ENCODE peak calls at places on chromosomes 2 and 18, in four cellular contexts. One of them, this sample, is unnamed. For H3K4me1, the result is how much of the 10 kb centered on the place peaks cover.

GRCh38 chr2:64359892-64360657 is 93.9 kb upstream of the LGALSL start:
- DNase-seq in A549: peak
- DNase-seq in stomach: peak
- DNase-seq in transverse colon: peak
- DNase-seq in this sample: peak

GRCh38 chr18:2797951-2798350 is 48.9 kb upstream of the EMILIN2 start:
- DNase-seq in A549: no peak
- DNase-seq in stomach: no peak
- DNase-seq in transverse colon: no peak
- DNase-seq in this sample: no peak

GRCh38 chr2:158936978-158937377 is 31.5 kb upstream of the TANC1 start:
- DNase-seq in A549: no peak
- DNase-seq in stomach: no peak
- DNase-seq in transverse colon: no peak
- DNase-seq in this sample: no peak

GRCh38 chr2:150063432-150063889 is 424.0 kb downstream of the RND3 start:
- DNase-seq in A549: no peak
- DNase-seq in stomach: no peak
- DNase-seq in transverse colon: no peak
- DNase-seq in this sample: no peak

GRCh38 chr2:72128059-72128842 is 19.4 kb downstream of the CYP26B1 start:
- DNase-seq in A549: no peak
- DNase-seq in stomach: no peak
- DNase-seq in transverse colon: no peak
- DNase-seq in this sample: no peak

GRCh38 chr2:59034791-59035190 is 793.7 kb upstream of the FANCL start:
- DNase-seq in A549: no peak
- DNase-seq in stomach: no peak
- DNase-seq in transverse colon: no peak
- DNase-seq in this sample: no peak

GRCh38 chr2:27922842-27923241 is 32.3 kb downstream of the BABAM2 start:
- DNase-seq in A549: no peak
- DNase-seq in stomach: no peak
- DNase-seq in transverse colon: no peak
- DNase-seq in this sample: no peak

GRCh38 chr18:4453712-4454547 is 1.2 kb downstream of the DLGAP1 start:
- DNase-seq in A549: no peak
- DNase-seq in stomach: no peak
- DNase-seq in transverse colon: no peak
- DNase-seq in this sample: no peak

GRCh38 chr18:995641-996040 is 91.0 kb downstream of the ADCYAP1 start:
- DNase-seq in A549: no peak
- DNase-seq in stomach: no peak
- DNase-seq in transverse colon: no peak
- DNase-seq in this sample: no peak

GRCh38 chr2:142873850-142874287 is 3.6 kb upstream of the KYNU start:
- DNase-seq in A549: no peak
- DNase-seq in stomach: no peak
- DNase-seq in transverse colon: no peak
- DNase-seq in this sample: no peak

GRCh38 chr18:50696436-50696835 is 123.4 kb downstream of the MRO start:
- DNase-seq in A549: no peak
- DNase-seq in stomach: no peak
- DNase-seq in transverse colon: no peak
- DNase-seq in this sample: no peak

GRCh38 chr18:32549248-32549842 is 78.7 kb upstream of the GAREM1 start:
- DNase-seq in A549: peak
- DNase-seq in stomach: peak
- DNase-seq in transverse colon: peak
- DNase-seq in this sample: no peak

GRCh38 chr2:97999536-97999935 is 3.8 kb upstream of the TMEM131 start:
- DNase-seq in A549: no peak
- DNase-seq in stomach: no peak
- DNase-seq in transverse colon: no peak
- DNase-seq in this sample: no peak

GRCh38 chr2:129379411-129379810 is 600.1 kb upstream of the RAB6C start:
- DNase-seq in A549: no peak
- DNase-seq in stomach: no peak
- DNase-seq in transverse colon: no peak
- DNase-seq in this sample: no peak

GRCh38 chr2:120820263-120820884 is 84.7 kb downstream of the GLI2 start:
- DNase-seq in A549: no peak
- DNase-seq in stomach: no peak
- DNase-seq in transverse colon: peak
- DNase-seq in this sample: no peak

GRCh38 chr2:230326453-230327417 is at the start of gene SP140L:
- DNase-seq in A549: peak
- DNase-seq in stomach: peak
- DNase-seq in transverse colon: peak
- DNase-seq in this sample: peak

GRCh38 chr18:79575891-79576685 is 103.5 kb upstream of the CTDP1 start:
- DNase-seq in A549: no peak
- DNase-seq in stomach: peak
- DNase-seq in transverse colon: peak
- DNase-seq in this sample: no peak

GRCh38 chr2:231393149-231394131 is 2.1 kb upstream of the B3GNT7 start:
- DNase-seq in A549: no peak
- DNase-seq in stomach: no peak
- DNase-seq in transverse colon: no peak
- DNase-seq in this sample: no peak

GRCh38 chr2:49255325-49256023 is 101.2 kb upstream of the FSHR start:
- DNase-seq in A549: no peak
- DNase-seq in stomach: no peak
- DNase-seq in transverse colon: no peak
- DNase-seq in this sample: no peak

GRCh38 chr2:138846216-138846821 is 66.1 kb upstream of the NXPH2 start:
- DNase-seq in A549: peak
- DNase-seq in stomach: no peak
- DNase-seq in transverse colon: no peak
- DNase-seq in this sample: no peak

GRCh38 chr18:54679318-54680149 is 88.5 kb downstream of the DYNAP start:
- DNase-seq in A549: peak
- DNase-seq in stomach: no peak
- DNase-seq in transverse colon: no peak
- DNase-seq in this sample: peak

GRCh38 chr2:28463893-28464292 is 32.0 kb upstream of the PLB1 start:
- DNase-seq in A549: no peak
- DNase-seq in stomach: no peak
- DNase-seq in transverse colon: no peak
- DNase-seq in this sample: no peak

GRCh38 chr2:119293254-119293653 is 69.6 kb downstream of the STEAP3 start:
- DNase-seq in A549: no peak
- DNase-seq in stomach: no peak
- DNase-seq in transverse colon: no peak
- DNase-seq in this sample: no peak

GRCh38 chr2:182301093-182301492 is 125.7 kb downstream of the PDE1A start:
- DNase-seq in A549: no peak
- DNase-seq in stomach: no peak
- DNase-seq in transverse colon: no peak
- DNase-seq in this sample: no peak

GRCh38 chr2:68695971-68696370 is 38.6 kb upstream of the ARHGAP25 start:
- DNase-seq in A549: no peak
- DNase-seq in stomach: no peak
- DNase-seq in transverse colon: no peak
- DNase-seq in this sample: no peak

GRCh38 chr2:225122582-225123486 is 80.6 kb upstream of the DOCK10 start:
- DNase-seq in A549: no peak
- DNase-seq in stomach: no peak
- DNase-seq in transverse colon: no peak
- DNase-seq in this sample: peak

GRCh38 chr2:158191569-158191968 is 89.9 kb downstream of the UPP2 start:
- DNase-seq in A549: no peak
- DNase-seq in stomach: no peak
- DNase-seq in transverse colon: no peak
- DNase-seq in this sample: no peak

GRCh38 chr2:156399224-156399949 is 36.8 kb upstream of the GPD2 start:
- DNase-seq in A549: peak
- DNase-seq in stomach: peak
- DNase-seq in transverse colon: no peak
- DNase-seq in this sample: no peak

GRCh38 chr2:181978351-181979150 is 7.1 kb upstream of the PPP1R1C start:
- DNase-seq in A549: no peak
- DNase-seq in stomach: no peak
- DNase-seq in transverse colon: no peak
- DNase-seq in this sample: no peak

GRCh38 chr2:10272464-10272863 is 30.2 kb upstream of the HPCAL1 start:
- DNase-seq in A549: no peak
- DNase-seq in stomach: peak
- DNase-seq in transverse colon: peak
- DNase-seq in this sample: no peak

GRCh38 chr2:96267159-96267971 is 1.3 kb downstream of the CIAO1 start:
- DNase-seq in A549: peak
- DNase-seq in stomach: peak
- DNase-seq in transverse colon: peak
- DNase-seq in this sample: no peak

GRCh38 chr2:241202268-241202585 is 13.8 kb downstream of the ANO7 start:
- DNase-seq in A549: no peak
- DNase-seq in stomach: no peak
- DNase-seq in transverse colon: no peak
- DNase-seq in this sample: no peak

GRCh38 chr2:1675633-1676032 is 68.7 kb downstream of the PXDN start:
- DNase-seq in A549: peak
- DNase-seq in stomach: peak
- DNase-seq in transverse colon: peak
- DNase-seq in this sample: peak

GRCh38 chr2:26503238-26503880 is 25.4 kb upstream of the OTOF start:
- DNase-seq in A549: peak
- DNase-seq in stomach: peak
- DNase-seq in transverse colon: peak
- DNase-seq in this sample: peak

GRCh38 chr2:43226558-43226954 is at the start of gene ZFP36L2:
- DNase-seq in A549: peak
- DNase-seq in stomach: peak
- DNase-seq in transverse colon: peak
- DNase-seq in this sample: peak

GRCh38 chr2:238700122-238700457 is 147.8 kb upstream of the TWIST2 start:
- DNase-seq in A549: no peak
- DNase-seq in stomach: no peak
- DNase-seq in transverse colon: peak
- DNase-seq in this sample: no peak

GRCh38 chr2:70961648-70961994 is 16.8 kb upstream of the ANKRD53 start:
- DNase-seq in A549: no peak
- DNase-seq in stomach: no peak
- DNase-seq in transverse colon: no peak
- DNase-seq in this sample: no peak

GRCh38 chr2:7999683-8000476 is 682.0 kb upstream of the ID2 start:
- DNase-seq in A549: no peak
- DNase-seq in stomach: no peak
- DNase-seq in transverse colon: no peak
- DNase-seq in this sample: no peak
- H3K4me1 ChIP-seq in A549: under half
- H3K4me1 ChIP-seq in stomach: under half
- H3K4me1 ChIP-seq in transverse colon: under half
- H3K4me1 ChIP-seq in this sample: under half

GRCh38 chr2:127706215-127706990 is 5.1 kb downstream of the SFT2D3 start:
- DNase-seq in A549: no peak
- DNase-seq in stomach: no peak
- DNase-seq in transverse colon: no peak
- DNase-seq in this sample: no peak

GRCh38 chr2:127702395-127703009 is 1.2 kb downstream of the SFT2D3 start:
- DNase-seq in A549: no peak
- DNase-seq in stomach: no peak
- DNase-seq in transverse colon: no peak
- DNase-seq in this sample: no peak

GRCh38 chr2:127703282-127703681 is 2.0 kb downstream of the SFT2D3 start:
- DNase-seq in A549: no peak
- DNase-seq in stomach: no peak
- DNase-seq in transverse colon: no peak
- DNase-seq in this sample: no peak

GRCh38 chr2:127705281-127706065 is 4.2 kb downstream of the SFT2D3 start:
- DNase-seq in A549: no peak
- DNase-seq in stomach: no peak
- DNase-seq in transverse colon: no peak
- DNase-seq in this sample: no peak

GRCh38 chr2:127704641-127705243 is 3.4 kb downstream of the SFT2D3 start:
- DNase-seq in A549: no peak
- DNase-seq in stomach: no peak
- DNase-seq in transverse colon: no peak
- DNase-seq in this sample: no peak
- TF ChIP-seq EP300 in A549: no peak
- TF ChIP-seq EP300 in stomach: no peak
- TF ChIP-seq EP300 in transverse colon: no peak
- TF ChIP-seq EP300 in this sample: no peak

GRCh38 chr2:205701509-205701908 is 19.2 kb downstream of the NRP2 start:
- DNase-seq in A549: no peak
- DNase-seq in stomach: no peak
- DNase-seq in transverse colon: no peak
- DNase-seq in this sample: no peak

GRCh38 chr2:205700331-205701132 is 18.2 kb downstream of the NRP2 start:
- DNase-seq in A549: peak
- DNase-seq in stomach: no peak
- DNase-seq in transverse colon: peak
- DNase-seq in this sample: no peak

GRCh38 chr2:205698556-205699282 is 16.4 kb downstream of the NRP2 start:
- DNase-seq in A549: no peak
- DNase-seq in stomach: no peak
- DNase-seq in transverse colon: no peak
- DNase-seq in this sample: no peak

GRCh38 chr2:205702576-205702975 is 20.3 kb downstream of the NRP2 start:
- DNase-seq in A549: no peak
- DNase-seq in stomach: no peak
- DNase-seq in transverse colon: no peak
- DNase-seq in this sample: no peak

DNA sequence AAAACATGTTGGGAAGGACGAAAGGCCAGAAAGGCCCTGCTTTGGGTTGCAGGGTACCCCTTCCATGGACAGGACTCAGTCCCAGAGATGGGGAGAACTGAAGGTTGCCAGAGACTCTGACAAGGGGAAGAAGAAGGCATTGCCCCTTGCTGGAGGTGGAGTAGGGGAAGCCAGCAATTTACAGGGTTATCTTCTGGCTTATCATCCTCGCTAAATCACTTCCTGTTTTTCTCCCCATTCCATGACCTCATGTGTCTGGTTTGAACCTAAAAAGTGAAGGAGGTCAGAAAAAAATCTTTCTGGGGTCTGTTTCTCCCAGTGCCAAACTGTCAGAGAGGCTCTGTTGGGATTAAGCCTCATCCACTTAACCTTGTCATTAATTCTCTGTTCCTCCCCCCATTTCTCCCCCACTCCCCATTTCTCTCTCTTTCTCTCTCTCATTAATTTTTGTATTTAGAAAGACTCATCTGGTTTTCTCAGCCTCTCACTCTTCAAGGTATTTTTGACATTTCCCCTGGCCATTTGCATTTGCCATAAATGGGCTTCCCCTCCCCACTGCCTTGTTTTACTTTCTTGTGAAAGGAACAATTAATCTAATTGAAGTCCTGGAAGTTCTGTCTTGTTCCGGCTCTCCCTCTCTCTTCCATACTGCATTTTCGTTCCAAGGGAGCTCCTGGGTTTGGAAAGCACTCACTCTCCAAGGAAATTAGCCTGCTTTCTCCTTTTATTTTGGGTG is 17.4 kb downstream of the NRP2 start:
- DNase-seq in A549: no peak
- DNase-seq in stomach: no peak
- DNase-seq in transverse colon: no peak
- DNase-seq in this sample: no peak
- H3K4me1 ChIP-seq in A549: half or more
- H3K4me1 ChIP-seq in stomach: half or more
- H3K4me1 ChIP-seq in transverse colon: half or more
- H3K4me1 ChIP-seq in this sample: half or more

GRCh38 chr2:207408086-207408794 is 121.5 kb upstream of the CREB1 start:
- DNase-seq in A549: peak
- DNase-seq in stomach: peak
- DNase-seq in transverse colon: peak
- DNase-seq in this sample: no peak
- TF ChIP-seq EP300 in A549: peak
- TF ChIP-seq EP300 in stomach: no peak
- TF ChIP-seq EP300 in transverse colon: no peak
- TF ChIP-seq EP300 in this sample: no peak